ENCODE peak calls at places on chromosomes 12 and 14, in five cellular contexts. O is fibroblast of lung, P is mucosa of descending colon, T is progenitor cell of endocrine pancreas, W is PC-3. G is an unnamed sample.

GRCh38 chr12:118850244-118850825 is 131.0 kb upstream of the SRRM4 start:
- DNase-seq in O (no peak), W (peak), P (peak), T (no peak), G (no peak)

GRCh38 chr12:12582895-12583303 is 20.2 kb upstream of the DUSP16 start:
- DNase-seq in T (no peak), O (peak), W (peak), P (no peak), G (peak)

GRCh38 chr12:96347130-96347699 is 53.0 kb downstream of the CDK17 start:
- DNase-seq in T (no peak), P (peak), W (no peak), O (no peak), G (no peak)

GRCh38 chr12:96195845-96196451 is 1.8 kb downstream of the ELK3 start:
- DNase-seq in W (peak), T (no peak), P (peak), O (peak), G (peak)

GRCh38 chr12:32264995-32265394 is 134.4 kb upstream of the FGD4 start:
- DNase-seq in O (peak), T (no peak), W (no peak), P (no peak), G (no peak)

GRCh38 chr12:124030510-124030909 is 57.5 kb downstream of the ZNF664 start:
- DNase-seq in W (peak), P (no peak), T (no peak), O (peak), G (peak)

GRCh38 chr14:32078794-32079663 is 1.9 kb downstream of the ARHGAP5 start:
- DNase-seq in O (peak), T (no peak), W (peak), P (no peak), G (peak)

GRCh38 chr12:10331642-10332239 is 24.1 kb downstream of the KLRD1 start:
- DNase-seq in T (no peak), O (peak), P (peak), W (peak), G (peak)

GRCh38 chr12:108607981-108608600 is 10.2 kb upstream of the TMEM119 start:
- DNase-seq in T (no peak), O (no peak), W (no peak), P (no peak), G (no peak)

GRCh38 chr14:101909371-101910096 is 54.8 kb upstream of the DYNC1H1 start:
- DNase-seq in T (no peak), W (no peak), P (no peak), O (no peak), G (no peak)

GRCh38 chr14:102593841-102594170 is 1.4 kb downstream of the RCOR1 start:
- DNase-seq in T (no peak), W (no peak), P (no peak), O (peak), G (peak)

GRCh38 chr12:117129391-117129790 is 30.2 kb upstream of the TESC start:
- DNase-seq in O (no peak), T (no peak), P (no peak), W (peak), G (no peak)

GRCh38 chr14:67650161-67650560 is 24.3 kb downstream of the VTI1B start:
- DNase-seq in T (no peak), P (no peak), W (no peak), O (no peak), G (no peak)

GRCh38 chr12:23944067-23944466 is 5.4 kb downstream of the SOX5 start:
- DNase-seq in W (no peak), O (no peak), T (no peak), P (no peak), G (no peak)

GRCh38 chr12:118358607-118359540 is 13.8 kb downstream of the TAOK3 start:
- DNase-seq in W (no peak), O (no peak), P (no peak), T (no peak), G (no peak)

GRCh38 chr12:90510948-90511347 is 444.0 kb downstream of the CCER1 start:
- DNase-seq in T (no peak), P (no peak), O (peak), W (peak), G (no peak)

GRCh38 chr12:6508087-6508486 is 14.2 kb downstream of the NCAPD2 start:
- DNase-seq in O (no peak), P (no peak), W (no peak), T (no peak), G (no peak)

GRCh38 chr12:64532734-64533351 is 77.5 kb upstream of the RASSF3 start:
- DNase-seq in W (no peak), O (no peak), P (no peak), T (no peak), G (no peak)

GRCh38 chr12:6443361-6443983 is 1.3 kb upstream of the CD27 start:
- DNase-seq in O (no peak), T (no peak), W (no peak), P (no peak), G (no peak)

GRCh38 chr12:3574986-3575385 is 84.0 kb downstream of the PRMT8 start:
- DNase-seq in T (no peak), P (no peak), W (no peak), O (no peak), G (no peak)

GRCh38 chr14:91901449-91902250 is 34.3 kb upstream of the TC2N start:
- DNase-seq in O (peak), W (no peak), P (no peak), T (no peak), G (no peak)

GRCh38 chr14:69763761-69764510 is 3.0 kb upstream of the SRSF5 start:
- DNase-seq in T (no peak), P (no peak), O (no peak), W (no peak), G (peak)

GRCh38 chr12:88575361-88575959 is 4.8 kb downstream of the KITLG start:
- DNase-seq in W (no peak), T (no peak), O (peak), P (no peak), G (no peak)

GRCh38 chr14:94903338-94903737 is 133.4 kb upstream of the GSC start:
- DNase-seq in P (no peak), T (no peak), O (no peak), W (no peak), G (no peak)

GRCh38 chr12:124411291-124411878 is 116.5 kb downstream of the RFLNA start:
- DNase-seq in T (no peak), P (no peak), O (peak), W (peak), G (peak)

GRCh38 chr14:53144244-53144643 is 8.9 kb downstream of the DDHD1 start:
- DNase-seq in O (no peak), T (no peak), W (no peak), P (no peak), G (no peak)

GRCh38 chr12:96526110-96526509 is 36.7 kb downstream of the CFAP54 start:
- DNase-seq in P (no peak), O (no peak), W (no peak), T (no peak), G (no peak)

GRCh38 chr12:28017126-28017872 is 44.8 kb upstream of the PTHLH start:
- DNase-seq in T (no peak), P (no peak), O (no peak), W (no peak), G (no peak)

GRCh38 chr14:98252819-98253218 is 1019.2 kb downstream of the BCL11B start:
- DNase-seq in T (no peak), W (no peak), O (no peak), P (peak), G (no peak)

GRCh38 chr12:123898673-123899072 is 74.0 kb downstream of the CCDC92 start:
- DNase-seq in T (no peak), O (no peak), W (no peak), P (no peak), G (no peak)

GRCh38 chr14:35401422-35401729 is 3.2 kb downstream of the NFKBIA start:
- DNase-seq in T (no peak), O (no peak), P (no peak), W (no peak), G (no peak)

GRCh38 chr14:34931206-34931605 is 51.6 kb upstream of the SRP54 start:
- DNase-seq in O (no peak), W (peak), P (peak), T (no peak), G (no peak)

GRCh38 chr14:101810897-101811620 is 49.5 kb downstream of the PPP2R5C start:
- DNase-seq in P (no peak), O (peak), T (no peak), W (peak), G (peak)

GRCh38 chr12:70485704-70486103 is 119.6 kb downstream of the KCNMB4 start:
- DNase-seq in T (no peak), O (no peak), W (no peak), P (no peak), G (no peak)

GRCh38 chr14:70655110-70655826 is 13.6 kb downstream of the TTC9 start:
- DNase-seq in O (no peak), W (no peak), P (peak), T (no peak), G (no peak)

GRCh38 chr12:130945793-130946492 is 7.8 kb upstream of the ADGRD1 start:
- DNase-seq in O (peak), T (no peak), W (no peak), P (peak), G (no peak)

GRCh38 chr12:132170637-132171292 is 26.5 kb downstream of the NOC4L start:
- DNase-seq in P (no peak), T (no peak), O (no peak), W (no peak), G (no peak)

GRCh38 chr14:30518867-30519266 is 40.1 kb upstream of the G2E3 start:
- DNase-seq in O (no peak), P (no peak), W (no peak), T (no peak), G (no peak)

GRCh38 chr12:117629454-117629853 is 268.0 kb upstream of the NOS1 start:
- DNase-seq in W (no peak), T (no peak), P (no peak), O (no peak), G (no peak)

GRCh38 chr12:76018111-76018510 is 13.5 kb downstream of the PHLDA1 start:
- DNase-seq in O (peak), P (no peak), W (peak), T (no peak), G (no peak)

GRCh38 chr12:38625306-38625705 is 280.1 kb downstream of the CPNE8 start:
- DNase-seq in T (no peak), W (no peak), O (no peak), P (no peak), G (no peak)
- TF ChIP-seq CTCF in T (no peak), W (no peak), O (no peak), P (no peak), G (no peak)

GRCh38 chr12:62603061-62603810 is 136.6 kb downstream of the MON2 start:
- DNase-seq in T (peak), O (peak), W (peak), P (peak), G (peak)
- TF ChIP-seq CTCF in T (peak), O (peak), W (peak), P (peak), G (peak)

GRCh38 chr14:24065408-24065807 is 6.0 kb upstream of the CPNE6 start:
- DNase-seq in O (no peak), T (no peak), P (no peak), W (no peak), G (no peak)

GRCh38 chr14:24066490-24067132 is 4.8 kb upstream of the CPNE6 start:
- DNase-seq in T (no peak), O (no peak), P (peak), W (no peak), G (no peak)

GRCh38 chr14:24069411-24069735 is 2.0 kb upstream of the CPNE6 start:
- DNase-seq in P (no peak), O (no peak), W (no peak), T (no peak), G (no peak)

GRCh38 chr14:24068711-24069410 is 2.5 kb upstream of the CPNE6 start:
- DNase-seq in O (no peak), T (no peak), P (no peak), W (no peak), G (no peak)

GRCh38 chr14:24067133-24068082 is 4.0 kb upstream of the CPNE6 start:
- DNase-seq in T (no peak), W (no peak), P (peak), O (no peak), G (no peak)
- TF ChIP-seq CTCF in T (no peak), W (no peak), P (no peak), O (no peak), G (no peak)

DNA sequence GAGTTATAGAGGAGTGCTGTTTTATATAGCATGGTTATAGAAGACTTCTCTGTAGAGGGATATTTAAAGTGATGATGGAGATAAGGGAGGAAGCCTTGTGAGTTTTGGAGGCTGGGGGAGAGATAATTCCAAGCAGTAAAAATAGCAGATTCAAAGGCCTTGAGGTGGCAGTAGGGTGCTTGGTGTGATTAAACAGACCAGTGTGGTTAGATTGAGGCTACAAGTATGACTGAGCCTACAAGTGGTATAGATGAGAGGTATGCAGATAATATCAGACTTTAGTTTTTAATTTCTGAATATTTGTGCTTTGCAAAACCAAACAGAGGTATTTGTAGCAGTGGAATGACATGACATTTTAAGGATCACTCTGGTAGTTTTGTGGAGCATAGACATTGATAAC is 20.3 kb downstream of the FANCM start:
- DNase-seq in O (peak), T (no peak), P (no peak), W (no peak), G (no peak)
- TF ChIP-seq CTCF in O (no peak), T (no peak), P (no peak), W (no peak), G (no peak)

GRCh38 chr14:100645986-100646314 is 58.7 kb upstream of the BEGAIN start:
- DNase-seq in O (no peak), P (no peak), W (no peak), T (no peak), G (no peak)
- TF ChIP-seq CTCF in O (no peak), P (no peak), W (peak), T (no peak), G (peak)

GRCh38 chr14:90383731-90384542 is 12.9 kb upstream of the CALM1 start:
- DNase-seq in T (peak), W (peak), P (peak), O (peak), G (peak)

GRCh38 chr14:90382491-90383125 is 14.2 kb upstream of the CALM1 start:
- DNase-seq in P (peak), T (peak), O (peak), W (peak), G (peak)

GRCh38 chr14:90381999-90382451 is 14.8 kb upstream of the CALM1 start:
- DNase-seq in O (no peak), P (peak), T (peak), W (peak), G (no peak)

GRCh38 chr14:90383126-90383730 is 13.6 kb upstream of the CALM1 start:
- DNase-seq in T (peak), O (peak), P (peak), W (peak), G (peak)

GRCh38 chr14:90381011-90381790 is 15.6 kb upstream of the CALM1 start:
- DNase-seq in P (peak), O (no peak), T (no peak), W (no peak), G (no peak)
- TF ChIP-seq CTCF in P (no peak), O (no peak), T (no peak), W (no peak), G (no peak)

GRCh38 chr14:75794615-75795038 is 133.6 kb downstream of the TTLL5 start:
- DNase-seq in P (no peak), T (no peak), W (peak), O (peak), G (peak)
- TF ChIP-seq CTCF in P (no peak), T (no peak), W (peak), O (peak), G (peak)

DNA sequence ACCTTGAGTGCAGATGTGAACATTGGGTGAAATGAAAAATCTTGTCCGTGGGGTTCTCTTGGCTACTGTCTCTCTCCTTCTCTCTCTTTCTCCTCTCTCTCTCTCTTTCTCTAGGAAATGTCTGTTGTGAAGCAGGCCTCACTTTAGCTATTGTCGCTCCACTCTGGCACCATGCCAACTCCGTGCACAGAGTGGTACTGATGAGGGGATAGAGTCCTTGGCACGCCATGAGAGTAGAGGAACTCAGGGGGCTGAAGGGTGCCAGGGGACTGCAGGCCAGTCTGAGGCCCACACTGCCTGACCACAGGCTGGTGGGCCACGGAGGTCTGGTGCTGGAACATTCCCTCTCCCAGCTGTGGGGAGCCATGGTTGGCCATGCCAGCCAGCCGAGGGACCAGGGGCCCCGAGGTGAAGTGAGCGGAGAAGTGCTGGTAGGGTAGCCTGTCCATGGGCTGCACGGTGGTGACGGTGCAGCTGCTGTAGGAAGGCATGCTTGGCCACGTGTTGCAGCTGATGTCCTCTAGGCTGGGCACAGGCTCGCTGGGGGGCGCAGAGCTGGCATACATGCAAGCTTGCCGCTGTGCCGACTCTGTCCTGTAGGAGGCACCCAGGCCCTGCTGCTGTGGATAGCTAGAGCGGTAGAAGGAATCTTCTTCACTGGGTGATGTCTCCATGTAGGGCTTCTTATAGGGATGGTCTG is 50.4 kb downstream of the TBX5 start:
- DNase-seq in O (peak), W (peak), P (no peak), T (no peak), G (no peak)
- TF ChIP-seq CTCF in O (peak), W (peak), P (no peak), T (peak), G (peak)

GRCh38 chr14:89910706-89911017 is 43.9 kb downstream of the EFCAB11 start:
- DNase-seq in O (no peak), P (peak), T (no peak), W (no peak), G (no peak)

GRCh38 chr14:89908712-89909450 is 45.6 kb downstream of the EFCAB11 start:
- DNase-seq in W (no peak), P (no peak), O (no peak), T (no peak), G (no peak)

GRCh38 chr14:89909586-89909985 is 44.9 kb downstream of the EFCAB11 start:
- DNase-seq in T (no peak), W (no peak), P (no peak), O (no peak), G (no peak)

GRCh38 chr14:89906000-89906399 is 48.5 kb downstream of the EFCAB11 start:
- DNase-seq in T (no peak), W (no peak), O (no peak), P (no peak), G (no peak)

DNA sequence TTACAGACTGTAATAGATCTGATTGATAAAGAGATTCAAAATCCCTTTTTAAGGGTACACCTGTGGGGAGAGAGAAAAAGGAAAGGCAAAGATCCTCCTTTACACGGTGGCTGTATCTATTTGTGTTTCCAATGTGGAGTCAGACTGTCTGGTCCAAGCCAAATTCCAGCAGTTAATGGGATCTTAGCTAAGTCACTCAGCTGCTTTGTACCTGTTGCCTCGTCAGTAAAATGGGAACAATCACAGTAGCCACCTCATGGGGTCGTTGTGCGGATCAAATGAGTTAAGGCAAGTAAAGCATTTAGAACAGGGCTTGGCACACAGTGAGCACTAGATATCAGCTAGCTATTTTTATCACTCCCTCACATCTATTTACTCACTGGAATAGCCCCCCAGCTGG is 46.9 kb downstream of the EFCAB11 start:
- DNase-seq in T (no peak), P (no peak), W (no peak), O (no peak), G (no peak)
- TF ChIP-seq CTCF in T (no peak), P (no peak), W (no peak), O (no peak), G (no peak)

GRCh38 chr12:30796891-30797371 is 42.2 kb upstream of the CAPRIN2 start:
- DNase-seq in P (no peak), T (no peak), W (peak), O (peak), G (no peak)

GRCh38 chr12:30795410-30795659 is 40.6 kb upstream of the CAPRIN2 start:
- DNase-seq in T (no peak), O (no peak), W (no peak), P (no peak), G (no peak)

GRCh38 chr12:30794591-30795409 is 40.0 kb upstream of the CAPRIN2 start:
- DNase-seq in W (peak), P (no peak), T (no peak), O (peak), G (peak)

GRCh38 chr12:30796508-30796780 is 41.7 kb upstream of the CAPRIN2 start:
- DNase-seq in W (peak), O (peak), P (no peak), T (no peak), G (no peak)

GRCh38 chr12:30795660-30796507 is 41.1 kb upstream of the CAPRIN2 start:
- DNase-seq in P (peak), W (peak), T (peak), O (peak), G (peak)
- TF ChIP-seq CTCF in P (no peak), W (no peak), T (peak), O (no peak), G (peak)